ENCODE peak calls at places on chromosomes 3 and 15, in eight cellular contexts. One of them, this sample, is unnamed.

GRCh38 chr3:148591525-148591924 is 106.2 kb upstream of the AGTR1 start:
- DNase-seq in effector memory CD8-positive, alpha-beta T cell: no peak
- DNase-seq in AG10803: no peak
- DNase-seq in activated CD8-positive, alpha-beta memory T cell treated with anti-CD3 and anti-CD28 coated beads, Interleukin-2, amount 50 U/mL, for 48 hours: no peak
- DNase-seq in astrocyte of the hippocampus: no peak
- DNase-seq in left ventricle myocardium superior: no peak
- DNase-seq in NCI-H1105 treated with DMSO at 0.1 percent for 48 hours: no peak
- DNase-seq in NCI-H69: no peak
- DNase-seq in this sample: no peak

GRCh38 chr15:73996267-73996666 is 1.8 kb downstream of the PML start:
- DNase-seq in effector memory CD8-positive, alpha-beta T cell: no peak
- DNase-seq in AG10803: no peak
- DNase-seq in activated CD8-positive, alpha-beta memory T cell treated with anti-CD3 and anti-CD28 coated beads, Interleukin-2, amount 50 U/mL, for 48 hours: no peak
- DNase-seq in astrocyte of the hippocampus: no peak
- DNase-seq in left ventricle myocardium superior: no peak
- DNase-seq in NCI-H1105 treated with DMSO at 0.1 percent for 48 hours: no peak
- DNase-seq in NCI-H69: no peak
- DNase-seq in this sample: no peak

GRCh38 chr3:94101860-94102259 is 39.0 kb downstream of the NSUN3 start:
- DNase-seq in effector memory CD8-positive, alpha-beta T cell: no peak
- DNase-seq in AG10803: peak
- DNase-seq in activated CD8-positive, alpha-beta memory T cell treated with anti-CD3 and anti-CD28 coated beads, Interleukin-2, amount 50 U/mL, for 48 hours: no peak
- DNase-seq in astrocyte of the hippocampus: no peak
- DNase-seq in left ventricle myocardium superior: no peak
- DNase-seq in NCI-H1105 treated with DMSO at 0.1 percent for 48 hours: no peak
- DNase-seq in NCI-H69: peak
- DNase-seq in this sample: no peak

GRCh38 chr15:98596885-98597343 is 51.4 kb upstream of the IGF1R start:
- DNase-seq in effector memory CD8-positive, alpha-beta T cell: no peak
- DNase-seq in AG10803: no peak
- DNase-seq in activated CD8-positive, alpha-beta memory T cell treated with anti-CD3 and anti-CD28 coated beads, Interleukin-2, amount 50 U/mL, for 48 hours: no peak
- DNase-seq in astrocyte of the hippocampus: no peak
- DNase-seq in left ventricle myocardium superior: no peak
- DNase-seq in NCI-H1105 treated with DMSO at 0.1 percent for 48 hours: no peak
- DNase-seq in NCI-H69: peak
- DNase-seq in this sample: no peak

GRCh38 chr3:71504250-71505036 is 79.1 kb downstream of the FOXP1 start:
- DNase-seq in effector memory CD8-positive, alpha-beta T cell: no peak
- DNase-seq in AG10803: peak
- DNase-seq in activated CD8-positive, alpha-beta memory T cell treated with anti-CD3 and anti-CD28 coated beads, Interleukin-2, amount 50 U/mL, for 48 hours: no peak
- DNase-seq in astrocyte of the hippocampus: peak
- DNase-seq in left ventricle myocardium superior: no peak
- DNase-seq in NCI-H1105 treated with DMSO at 0.1 percent for 48 hours: no peak
- DNase-seq in NCI-H69: no peak
- DNase-seq in this sample: no peak

GRCh38 chr3:64011685-64012084 is 11.6 kb downstream of the PSMD6 start:
- DNase-seq in effector memory CD8-positive, alpha-beta T cell: no peak
- DNase-seq in AG10803: peak
- DNase-seq in activated CD8-positive, alpha-beta memory T cell treated with anti-CD3 and anti-CD28 coated beads, Interleukin-2, amount 50 U/mL, for 48 hours: no peak
- DNase-seq in astrocyte of the hippocampus: peak
- DNase-seq in left ventricle myocardium superior: no peak
- DNase-seq in NCI-H1105 treated with DMSO at 0.1 percent for 48 hours: no peak
- DNase-seq in NCI-H69: no peak
- DNase-seq in this sample: no peak

GRCh38 chr3:82012775-82013174 is 251.3 kb upstream of the GBE1 start:
- DNase-seq in effector memory CD8-positive, alpha-beta T cell: no peak
- DNase-seq in AG10803: no peak
- DNase-seq in activated CD8-positive, alpha-beta memory T cell treated with anti-CD3 and anti-CD28 coated beads, Interleukin-2, amount 50 U/mL, for 48 hours: no peak
- DNase-seq in astrocyte of the hippocampus: no peak
- DNase-seq in left ventricle myocardium superior: no peak
- DNase-seq in NCI-H1105 treated with DMSO at 0.1 percent for 48 hours: no peak
- DNase-seq in NCI-H69: no peak
- DNase-seq in this sample: no peak

GRCh38 chr3:10552631-10552943 is 47.2 kb upstream of the ATP2B2 start:
- DNase-seq in effector memory CD8-positive, alpha-beta T cell: no peak
- DNase-seq in AG10803: no peak
- DNase-seq in activated CD8-positive, alpha-beta memory T cell treated with anti-CD3 and anti-CD28 coated beads, Interleukin-2, amount 50 U/mL, for 48 hours: peak
- DNase-seq in astrocyte of the hippocampus: no peak
- DNase-seq in left ventricle myocardium superior: no peak
- DNase-seq in NCI-H1105 treated with DMSO at 0.1 percent for 48 hours: no peak
- DNase-seq in NCI-H69: no peak
- DNase-seq in this sample: no peak

GRCh38 chr3:194107126-194107525 is 28.8 kb upstream of the HES1 start:
- DNase-seq in effector memory CD8-positive, alpha-beta T cell: no peak
- DNase-seq in AG10803: no peak
- DNase-seq in activated CD8-positive, alpha-beta memory T cell treated with anti-CD3 and anti-CD28 coated beads, Interleukin-2, amount 50 U/mL, for 48 hours: no peak
- DNase-seq in astrocyte of the hippocampus: no peak
- DNase-seq in left ventricle myocardium superior: no peak
- DNase-seq in NCI-H1105 treated with DMSO at 0.1 percent for 48 hours: no peak
- DNase-seq in NCI-H69: no peak
- DNase-seq in this sample: no peak

GRCh38 chr3:38738630-38739395 is 77.2 kb downstream of the SCN10A start:
- DNase-seq in effector memory CD8-positive, alpha-beta T cell: no peak
- DNase-seq in AG10803: peak
- DNase-seq in activated CD8-positive, alpha-beta memory T cell treated with anti-CD3 and anti-CD28 coated beads, Interleukin-2, amount 50 U/mL, for 48 hours: peak
- DNase-seq in astrocyte of the hippocampus: peak
- DNase-seq in left ventricle myocardium superior: no peak
- DNase-seq in NCI-H1105 treated with DMSO at 0.1 percent for 48 hours: peak
- DNase-seq in NCI-H69: peak
- DNase-seq in this sample: no peak

GRCh38 chr3:40309925-40310635 is 573 bp downstream of the EIF1B start:
- DNase-seq in effector memory CD8-positive, alpha-beta T cell: peak
- DNase-seq in AG10803: peak
- DNase-seq in activated CD8-positive, alpha-beta memory T cell treated with anti-CD3 and anti-CD28 coated beads, Interleukin-2, amount 50 U/mL, for 48 hours: peak
- DNase-seq in astrocyte of the hippocampus: peak
- DNase-seq in left ventricle myocardium superior: no peak
- DNase-seq in NCI-H1105 treated with DMSO at 0.1 percent for 48 hours: peak
- DNase-seq in NCI-H69: peak
- DNase-seq in this sample: peak

GRCh38 chr3:129121016-129121791 is 400 bp downstream of the RAB43 start:
- DNase-seq in effector memory CD8-positive, alpha-beta T cell: peak
- DNase-seq in AG10803: no peak
- DNase-seq in activated CD8-positive, alpha-beta memory T cell treated with anti-CD3 and anti-CD28 coated beads, Interleukin-2, amount 50 U/mL, for 48 hours: peak
- DNase-seq in astrocyte of the hippocampus: peak
- DNase-seq in left ventricle myocardium superior: no peak
- DNase-seq in NCI-H1105 treated with DMSO at 0.1 percent for 48 hours: no peak
- DNase-seq in NCI-H69: no peak
- DNase-seq in this sample: peak

GRCh38 chr15:72168131-72168825 is 29.3 kb downstream of the GRAMD2A start:
- DNase-seq in effector memory CD8-positive, alpha-beta T cell: no peak
- DNase-seq in AG10803: no peak
- DNase-seq in activated CD8-positive, alpha-beta memory T cell treated with anti-CD3 and anti-CD28 coated beads, Interleukin-2, amount 50 U/mL, for 48 hours: no peak
- DNase-seq in astrocyte of the hippocampus: peak
- DNase-seq in left ventricle myocardium superior: peak
- DNase-seq in NCI-H1105 treated with DMSO at 0.1 percent for 48 hours: no peak
- DNase-seq in NCI-H69: peak
- DNase-seq in this sample: peak

GRCh38 chr15:66721020-66721419 is 19.0 kb downstream of the SMAD6 start:
- DNase-seq in effector memory CD8-positive, alpha-beta T cell: no peak
- DNase-seq in AG10803: no peak
- DNase-seq in activated CD8-positive, alpha-beta memory T cell treated with anti-CD3 and anti-CD28 coated beads, Interleukin-2, amount 50 U/mL, for 48 hours: no peak
- DNase-seq in astrocyte of the hippocampus: no peak
- DNase-seq in left ventricle myocardium superior: no peak
- DNase-seq in NCI-H1105 treated with DMSO at 0.1 percent for 48 hours: no peak
- DNase-seq in NCI-H69: no peak
- DNase-seq in this sample: no peak

GRCh38 chr3:100045696-100046095 is 68.6 kb downstream of the FILIP1L start:
- DNase-seq in effector memory CD8-positive, alpha-beta T cell: no peak
- DNase-seq in AG10803: peak
- DNase-seq in activated CD8-positive, alpha-beta memory T cell treated with anti-CD3 and anti-CD28 coated beads, Interleukin-2, amount 50 U/mL, for 48 hours: no peak
- DNase-seq in astrocyte of the hippocampus: peak
- DNase-seq in left ventricle myocardium superior: peak
- DNase-seq in NCI-H1105 treated with DMSO at 0.1 percent for 48 hours: no peak
- DNase-seq in NCI-H69: peak
- DNase-seq in this sample: peak

GRCh38 chr3:45595364-45596154 is 1.0 kb downstream of the LIMD1 start:
- DNase-seq in effector memory CD8-positive, alpha-beta T cell: no peak
- DNase-seq in AG10803: no peak
- DNase-seq in activated CD8-positive, alpha-beta memory T cell treated with anti-CD3 and anti-CD28 coated beads, Interleukin-2, amount 50 U/mL, for 48 hours: no peak
- DNase-seq in astrocyte of the hippocampus: no peak
- DNase-seq in left ventricle myocardium superior: peak
- DNase-seq in NCI-H1105 treated with DMSO at 0.1 percent for 48 hours: no peak
- DNase-seq in NCI-H69: no peak
- DNase-seq in this sample: peak

GRCh38 chr3:168878655-168879054 is 782.9 kb upstream of the GOLIM4 start:
- DNase-seq in effector memory CD8-positive, alpha-beta T cell: no peak
- DNase-seq in AG10803: peak
- DNase-seq in activated CD8-positive, alpha-beta memory T cell treated with anti-CD3 and anti-CD28 coated beads, Interleukin-2, amount 50 U/mL, for 48 hours: no peak
- DNase-seq in astrocyte of the hippocampus: no peak
- DNase-seq in left ventricle myocardium superior: no peak
- DNase-seq in NCI-H1105 treated with DMSO at 0.1 percent for 48 hours: no peak
- DNase-seq in NCI-H69: no peak
- DNase-seq in this sample: no peak

GRCh38 chr3:43144811-43145490 is 39.1 kb upstream of the POMGNT2 start:
- DNase-seq in effector memory CD8-positive, alpha-beta T cell: no peak
- DNase-seq in AG10803: peak
- DNase-seq in activated CD8-positive, alpha-beta memory T cell treated with anti-CD3 and anti-CD28 coated beads, Interleukin-2, amount 50 U/mL, for 48 hours: no peak
- DNase-seq in astrocyte of the hippocampus: peak
- DNase-seq in left ventricle myocardium superior: no peak
- DNase-seq in NCI-H1105 treated with DMSO at 0.1 percent for 48 hours: no peak
- DNase-seq in NCI-H69: no peak
- DNase-seq in this sample: no peak

This sample was measured in Right ventricle myocardium superior.